ENCODE peak calls at places on chromosomes 1 and 21, in eight cellular contexts. I, B, J, H, V, P, D and L are unnamed samples.
A peak's percentile ranks its signal among the peaks of the same experiment; 100 is the strongest.

GRCh38 chr1:38858833-38859560 is 575 bp downstream of the RRAGC start:
- DNase-seq in D (peak; percentile 61), I (no peak), H (no peak), P (peak; percentile 36), B (peak; percentile 80), J (peak; percentile 47), V (no peak), L (peak; percentile 54)

GRCh38 chr21:41973861-41974751 is 20.3 kb upstream of the C2CD2 start:
- DNase-seq in D (peak; percentile 23), I (no peak), H (no peak), J (no peak), V (no peak), B (peak; percentile 20), P (no peak), L (no peak)

GRCh38 chr1:60223370-60223652 is 149.7 kb upstream of the C1orf87 start:
- DNase-seq in J (no peak), V (no peak), P (no peak), B (no peak), I (no peak), H (no peak), D (no peak), L (no peak)

GRCh38 chr21:42089093-42089631 is 18.0 kb downstream of the UMODL1 start:
- DNase-seq in J (no peak), P (no peak), H (no peak), I (no peak), V (no peak), D (no peak), B (no peak), L (no peak)

GRCh38 chr1:65067491-65068201 is 80.4 kb upstream of the AK4 start:
- DNase-seq in H (peak; percentile 62), D (peak; percentile 87), I (peak; percentile 81), V (peak; percentile 64), P (peak; percentile 11), J (peak; percentile 36), B (peak; percentile 76), L (peak; percentile 72)

GRCh38 chr1:227712648-227713047 is 22.5 kb downstream of the JMJD4 start:
- DNase-seq in B (no peak), I (no peak), J (no peak), P (no peak), V (no peak), H (no peak), D (no peak), L (no peak)

GRCh38 chr1:912740-913301 is 10.9 kb upstream of the SAMD11 start:
- DNase-seq in J (no peak), P (no peak), V (no peak), H (no peak), D (no peak), B (peak; percentile 35), I (no peak), L (no peak)

GRCh38 chr1:58783090-58783992 is 506 bp downstream of the JUN start:
- DNase-seq in H (peak; percentile 36), B (peak; percentile 67), D (peak; percentile 30), P (no peak), V (no peak), J (peak; percentile 27), I (peak; percentile 52), L (peak; percentile 51)

GRCh38 chr1:200400556-200400955 is 9.3 kb downstream of the ZNF281 start:
- DNase-seq in P (no peak), B (no peak), I (no peak), D (no peak), H (no peak), V (no peak), J (no peak), L (no peak)

GRCh38 chr21:44849616-44850130 is 23.8 kb downstream of the PTTG1IP start:
- DNase-seq in J (no peak), D (no peak), V (no peak), P (no peak), B (no peak), I (no peak), H (no peak), L (no peak)

GRCh38 chr1:10936998-10937901 is 75.2 kb upstream of the TARDBP start:
- DNase-seq in B (no peak), J (no peak), H (no peak), V (peak; percentile 41), D (peak; percentile 97), P (no peak), I (no peak), L (no peak)

GRCh38 chr1:11858158-11858557 is 587 bp downstream of the NPPB start:
- DNase-seq in V (no peak), I (no peak), D (no peak), P (no peak), H (no peak), J (no peak), B (no peak), L (no peak)

GRCh38 chr1:17688217-17688810 is 66.8 kb upstream of the ACTL8 start:
- DNase-seq in P (no peak), J (no peak), I (no peak), B (no peak), D (no peak), H (peak; percentile 95), V (no peak), L (no peak)

GRCh38 chr1:99737016-99737415 is 29.4 kb downstream of the FRRS1 start:
- DNase-seq in B (peak; percentile 84), D (peak; percentile 26), V (peak; percentile 18), J (no peak), H (peak; percentile 35), I (no peak), P (peak; percentile 71), L (peak; percentile 69)

GRCh38 chr1:7290971-7291970 is 479.8 kb upstream of the VAMP3 start:
- DNase-seq in H (no peak), D (no peak), B (peak; percentile 43), I (peak; percentile 40), J (no peak), P (peak; percentile 30), V (no peak), L (peak; percentile 72)

GRCh38 chr1:159898527-159898926 is 1.4 kb downstream of the CFAP45 start:
- DNase-seq in J (no peak), V (no peak), I (no peak), P (no peak), B (no peak), H (no peak), D (no peak), L (no peak)

GRCh38 chr1:6243993-6244392 is at the start of gene HES3:
- DNase-seq in V (no peak), J (no peak), H (no peak), I (no peak), P (no peak), D (no peak), B (no peak), L (no peak)

GRCh38 chr1:118077331-118078055 is 107.5 kb downstream of the SPAG17 start:
- DNase-seq in I (no peak), P (peak; percentile 33), H (no peak), V (peak; percentile 64), D (peak; percentile 32), B (peak; percentile 58), J (no peak), L (peak; percentile 12)

GRCh38 chr1:242546849-242547724 is 22.6 kb upstream of the PLD5 start:
- DNase-seq in V (no peak), B (no peak), J (no peak), H (no peak), I (no peak), D (no peak), P (peak; percentile 4), L (peak; percentile 25)

GRCh38 chr1:204409111-204409510 is 2.5 kb downstream of the PPP1R15B start:
- DNase-seq in P (no peak), J (no peak), H (no peak), V (no peak), D (no peak), I (no peak), B (peak; percentile 19), L (peak; percentile 33)

GRCh38 chr1:57632401-57632800 is 208.5 kb upstream of the DAB1 start:
- DNase-seq in B (peak; percentile 38), H (no peak), J (no peak), V (no peak), I (no peak), D (no peak), P (peak; percentile 2), L (no peak)

GRCh38 chr1:24803987-24804530 is 58.8 kb downstream of the CLIC4 start:
- DNase-seq in I (no peak), B (no peak), D (no peak), J (no peak), P (no peak), V (no peak), H (no peak), L (no peak)

GRCh38 chr21:16597768-16598167 is 868.0 kb downstream of the USP25 start:
- DNase-seq in I (no peak), V (no peak), P (no peak), J (no peak), D (no peak), B (no peak), H (no peak), L (peak; percentile 18)

GRCh38 chr21:26070822-26071425 is 99.6 kb downstream of the APP start:
- DNase-seq in B (peak; percentile 68), V (no peak), D (no peak), P (no peak), J (no peak), H (no peak), I (no peak), L (peak; percentile 72)

GRCh38 chr1:186655877-186656276 is 24.3 kb downstream of the PTGS2 start:
- DNase-seq in D (no peak), H (no peak), J (no peak), P (no peak), I (no peak), B (peak; percentile 28), V (no peak), L (no peak)

GRCh38 chr1:204384636-204385354 is 25.1 kb upstream of the PLEKHA6 start:
- DNase-seq in P (peak; percentile 63), J (no peak), D (no peak), V (no peak), B (peak; percentile 16), I (no peak), H (no peak), L (peak; percentile 63)

GRCh38 chr1:83883979-83884378 is 115.0 kb downstream of the TTLL7 start:
- DNase-seq in B (peak; percentile 9), V (no peak), H (no peak), J (no peak), I (no peak), D (no peak), P (no peak), L (no peak)

GRCh38 chr1:219020846-219021245 is 152.8 kb upstream of the LYPLAL1 start:
- DNase-seq in I (no peak), D (no peak), J (no peak), H (no peak), B (no peak), P (no peak), V (no peak), L (no peak)

GRCh38 chr1:226637147-226637935 is 88.8 kb downstream of the STUM start:
- DNase-seq in V (no peak), J (no peak), P (no peak), D (no peak), B (peak; percentile 65), I (no peak), H (peak; percentile 48), L (no peak)

GRCh38 chr1:53147171-53147570 is 4.7 kb upstream of the SLC1A7 start:
- DNase-seq in D (no peak), P (no peak), J (no peak), I (no peak), V (no peak), B (peak; percentile 16), H (no peak), L (no peak)

GRCh38 chr1:206419250-206419649 is 51.0 kb upstream of the IKBKE start:
- DNase-seq in H (no peak), D (no peak), B (peak; percentile 36), J (no peak), P (no peak), V (no peak), I (no peak), L (no peak)

GRCh38 chr1:3902546-3902945 is 2.5 kb upstream of the C1orf174 start:
- DNase-seq in I (no peak), H (no peak), B (no peak), V (no peak), J (no peak), D (peak; percentile 42), P (no peak), L (no peak)